ENCODE peak calls at places on chromosomes 11 and 22, in seven cellular contexts. G, M, C, X, N, F and L are unnamed samples.

GRCh38 chr11:83195176-83195531 is 1.6 kb downstream of the ANKRD42 start:
- DNase-seq in G (no peak), M (peak; percentile 53), C (no peak), X (no peak), N (peak; percentile 1), F (peak; percentile 5), L (no peak)

GRCh38 chr22:29559030-29559429 is 5.5 kb upstream of the THOC5 start:
- DNase-seq in G (no peak), M (no peak), C (no peak), X (no peak), N (no peak), F (no peak), L (no peak)

GRCh38 chr11:6812391-6813005 is 13.0 kb upstream of the OR6A2 start:
- DNase-seq in G (peak; percentile 53), M (peak; percentile 63), C (peak; percentile 7), X (peak; percentile 5), N (peak; percentile 34), F (peak; percentile 22), L (no peak)

GRCh38 chr11:112656772-112657428 is 304.3 kb upstream of the NCAM1 start:
- DNase-seq in G (no peak), M (no peak), C (no peak), X (no peak), N (peak; percentile 51), F (peak; percentile 88), L (no peak)

GRCh38 chr22:31155425-31155824 is 4.6 kb upstream of the RNF185 start:
- DNase-seq in G (no peak), M (no peak), C (no peak), X (peak; percentile 38), N (peak; percentile 80), F (peak; percentile 54), L (no peak)

GRCh38 chr11:75328426-75329277 is 22.8 kb downstream of the ARRB1 start:
- DNase-seq in G (peak; percentile 84), M (peak; percentile 92), C (peak; percentile 52), X (peak; percentile 56), N (peak; percentile 81), F (peak; percentile 68), L (no peak)

GRCh38 chr11:19727246-19727645 is 14.6 kb downstream of the NAV2 start:
- DNase-seq in G (no peak), M (no peak), C (no peak), X (no peak), N (peak; percentile 80), F (peak; percentile 59), L (no peak)

GRCh38 chr11:130523609-130524008 is 75.2 kb downstream of the ADAMTS15 start:
- DNase-seq in G (no peak), M (no peak), C (no peak), X (peak; percentile 53), N (peak; percentile 97), F (peak; percentile 96), L (no peak)

GRCh38 chr22:28759861-28760560 is 12.5 kb upstream of the CCDC117 start:
- DNase-seq in G (no peak), M (no peak), C (no peak), X (peak; percentile 34), N (peak; percentile 18), F (peak; percentile 9), L (no peak)

GRCh38 chr11:2137202-2138071 is 1.8 kb downstream of the IGF2 start:
- DNase-seq in G (no peak), M (peak; percentile 91), C (no peak), X (peak; percentile 90), N (peak; percentile 48), F (peak; percentile 43), L (no peak)

GRCh38 chr22:23783496-23784167 is 3.1 kb upstream of the SMARCB1 start:
- DNase-seq in G (no peak), M (no peak), C (no peak), X (no peak), N (no peak), F (no peak), L (no peak)

GRCh38 chr11:117315285-117316196 is 515 bp downstream of the BACE1 start:
- DNase-seq in G (no peak), M (peak; percentile 32), C (peak; percentile 7), X (peak; percentile 23), N (no peak), F (peak; percentile 10), L (no peak)

GRCh38 chr22:26711205-26711958 is 54.0 kb downstream of the MIAT start:
- DNase-seq in G (no peak), M (no peak), C (peak; percentile 7), X (no peak), N (peak; percentile 62), F (no peak), L (no peak)

GRCh38 chr11:88181776-88182175 is 6.5 kb upstream of the RAB38 start:
- DNase-seq in G (no peak), M (no peak), C (no peak), X (no peak), N (no peak), F (no peak), L (no peak)

GRCh38 chr22:42928969-42929837 is 72.1 kb upstream of the ARFGAP3 start:
- DNase-seq in G (no peak), M (peak; percentile 29), C (no peak), X (no peak), N (no peak), F (no peak), L (no peak)

GRCh38 chr11:9643751-9644150 is 20.1 kb upstream of the SWAP70 start:
- DNase-seq in G (no peak), M (no peak), C (no peak), X (no peak), N (no peak), F (no peak), L (no peak)

GRCh38 chr11:16917941-16918340 is 96.3 kb downstream of the PLEKHA7 start:
- DNase-seq in G (no peak), M (no peak), C (no peak), X (no peak), N (no peak), F (peak; percentile 55), L (no peak)

DNA sequence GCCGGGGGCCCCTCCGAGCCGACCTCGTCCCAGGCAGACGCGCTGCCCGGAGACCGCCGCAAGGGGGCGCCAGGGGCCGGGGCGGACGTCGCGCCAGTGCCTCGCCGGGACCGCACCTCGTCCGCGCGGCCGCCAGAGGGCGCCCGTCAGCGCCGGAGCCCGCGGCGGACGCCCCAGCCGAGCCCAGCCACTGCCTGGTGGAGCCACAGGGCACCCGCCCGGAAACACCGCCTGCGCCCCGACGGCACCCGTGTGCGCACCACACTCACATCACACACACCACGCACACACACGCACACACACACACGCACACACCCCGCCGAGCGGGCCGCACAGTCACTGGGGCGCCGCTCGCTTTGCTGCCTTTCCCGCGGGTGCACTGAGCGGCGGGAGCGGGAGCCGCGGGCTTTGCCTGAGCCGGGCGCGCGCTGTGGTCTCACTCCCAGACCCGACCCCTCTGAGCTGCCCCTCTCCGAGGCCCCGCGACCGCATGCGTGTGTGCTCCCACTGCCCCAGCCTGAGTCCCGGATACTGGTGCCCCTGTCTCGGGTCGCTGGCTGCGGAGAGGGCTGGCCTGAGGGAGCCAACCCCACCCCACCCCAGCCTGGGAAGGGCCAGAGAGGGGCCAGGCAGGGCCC is 449.3 kb downstream of the OPCML start:
- DNase-seq in G (no peak), M (no peak), C (no peak), X (peak; percentile 10), N (peak; percentile 17), F (peak; percentile 45), L (peak; percentile 2)
- H3K4me3 ChIP-seq in G (no peak overlapping the region), M (no peak overlapping the region), C (no peak overlapping the region), X (peak overlapping the region; percentile 8), N (peak overlapping the region; percentile 55), F (peak overlapping the region; percentile 12), L (peak overlapping the region; percentile 38)

DNA sequence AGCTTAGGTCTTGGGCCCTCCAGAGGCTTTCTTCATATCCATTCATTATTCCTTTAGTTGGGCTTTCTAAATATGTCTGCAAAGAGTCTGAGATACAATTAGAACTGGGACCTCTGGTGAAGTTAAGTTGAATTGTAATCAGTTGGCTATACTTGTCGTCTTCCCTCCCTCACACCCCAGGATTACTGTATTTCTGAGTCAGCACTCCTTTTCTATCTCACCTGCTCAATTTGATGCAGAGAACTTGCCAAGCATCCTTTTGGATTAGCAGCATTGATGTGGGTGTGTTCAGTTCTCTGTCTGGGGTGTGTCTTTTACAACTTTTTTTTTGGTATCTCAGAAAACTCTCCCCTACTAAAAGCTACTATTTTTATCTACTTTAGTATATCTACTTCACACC is 15.0 kb downstream of the CTNND1 start:
- DNase-seq in G (no peak), M (no peak), C (no peak), X (no peak), N (no peak), F (no peak), L (no peak)
- H3K4me3 ChIP-seq in G (no peak overlapping the region), M (no peak overlapping the region), C (no peak overlapping the region), X (no peak overlapping the region), N (no peak overlapping the region), F (no peak overlapping the region), L (no peak overlapping the region)

GRCh38 chr11:128727320-128727719 is 33.4 kb downstream of the FLI1 start:
- DNase-seq in G (no peak), M (no peak), C (no peak), X (no peak), N (no peak), F (no peak), L (no peak)

GRCh38 chr11:128724891-128725611 is 31.2 kb downstream of the FLI1 start:
- DNase-seq in G (no peak), M (no peak), C (no peak), X (no peak), N (no peak), F (no peak), L (no peak)

GRCh38 chr11:128727811-128728431 is 34.0 kb downstream of the FLI1 start:
- DNase-seq in G (no peak), M (no peak), C (no peak), X (no peak), N (no peak), F (no peak), L (no peak)

GRCh38 chr11:128726464-128727139 is 32.7 kb downstream of the FLI1 start:
- DNase-seq in G (peak; percentile 78), M (no peak), C (peak; percentile 51), X (no peak), N (no peak), F (no peak), L (no peak)

GRCh38 chr11:128725630-128726461 is 32.0 kb downstream of the FLI1 start:
- DNase-seq in G (peak; percentile 85), M (no peak), C (peak; percentile 55), X (no peak), N (peak; percentile 59), F (peak; percentile 36), L (no peak)
- H3K4me3 ChIP-seq in G (peak overlapping the region; percentile 47), M (no peak overlapping the region), C (peak overlapping the region; percentile 16), X (no peak overlapping the region), N (no peak overlapping the region), F (no peak overlapping the region), L (no peak overlapping the region)

GRCh38 chr11:23569134-23569533 is 708.9 kb upstream of the CCDC179 start:
- DNase-seq in G (no peak), M (no peak), C (no peak), X (no peak), N (no peak), F (no peak), L (no peak)

GRCh38 chr11:23569547-23569946 is 709.3 kb upstream of the CCDC179 start:
- DNase-seq in G (peak; percentile 59), M (no peak), C (no peak), X (no peak), N (no peak), F (no peak), L (no peak)

GRCh38 chr11:23564370-23564769 is 704.1 kb upstream of the CCDC179 start:
- DNase-seq in G (no peak), M (no peak), C (no peak), X (no peak), N (no peak), F (no peak), L (no peak)

DNA sequence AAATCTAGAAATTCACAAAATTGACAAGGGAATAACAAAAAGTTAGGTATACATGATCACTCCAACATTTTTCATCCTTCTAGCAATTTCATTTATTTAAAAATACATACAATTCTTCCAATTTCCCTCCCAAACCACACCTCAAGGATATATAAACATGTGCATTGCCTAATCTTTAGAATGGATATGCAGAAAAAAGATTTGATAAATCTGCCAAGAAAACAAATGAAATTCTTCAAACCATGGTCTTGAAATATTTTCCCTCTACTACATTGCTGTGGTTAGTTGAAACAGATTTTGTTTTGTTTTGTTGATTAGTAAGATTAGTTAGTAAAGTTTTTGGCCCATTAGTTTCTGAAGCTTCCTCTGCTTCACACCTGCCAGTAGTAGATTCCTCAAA is 703.3 kb upstream of the CCDC179 start:
- DNase-seq in G (no peak), M (no peak), C (no peak), X (no peak), N (no peak), F (peak; percentile 40), L (no peak)
- H3K4me3 ChIP-seq in G (no peak overlapping the region), M (no peak overlapping the region), C (no peak overlapping the region), X (no peak overlapping the region), N (no peak overlapping the region), F (no peak overlapping the region), L (no peak overlapping the region)